ENCODE peak calls at places on chromosomes 5 and 9, in ten cellular contexts. G is GDM1, D is coronary artery, M is KG1, Z is Right ventricle myocardium superior, B is WTC11, U is Caki2, J is foreskin keratinocyte, W is A549, E is cardiac fibroblast. F is an unnamed sample.

GRCh38 chr5:7717691-7718090 is 133.2 kb downstream of the CFAP90 start:
- DNase-seq in E (no peak), W (no peak), B (no peak), D (no peak), M (no peak), Z (no peak), J (no peak), G (no peak), U (no peak), F (no peak)

GRCh38 chr9:61673664-61674381 is 484.0 kb downstream of the SPATA31A7 start:
- DNase-seq in U (no peak), J (no peak), W (no peak), E (no peak), B (no peak), D (peak; percentile 62), G (no peak), Z (no peak), M (no peak), F (no peak)

GRCh38 chr9:119526703-119527102 is 157.5 kb upstream of the BRINP1 start:
- DNase-seq in U (no peak), Z (no peak), J (no peak), W (no peak), B (no peak), D (no peak), E (no peak), M (no peak), G (no peak), F (no peak)

GRCh38 chr5:33850100-33850594 is 41.6 kb downstream of the ADAMTS12 start:
- DNase-seq in B (no peak), D (no peak), U (peak; percentile 75), M (no peak), G (no peak), Z (no peak), J (peak; percentile 78), W (peak; percentile 54), E (peak; percentile 89), F (peak; percentile 87)

GRCh38 chr5:96714951-96715451 is 52.8 kb downstream of the CAST start:
- DNase-seq in Z (no peak), E (peak; percentile 91), G (no peak), J (peak; percentile 61), U (peak; percentile 69), D (no peak), M (no peak), B (no peak), W (peak; percentile 85), F (peak; percentile 73)

GRCh38 chr5:125874717-125875116 is 548.5 kb upstream of the GRAMD2B start:
- DNase-seq in B (peak; percentile 24), M (no peak), G (no peak), D (no peak), J (no peak), Z (no peak), W (no peak), E (no peak), U (no peak), F (no peak)

GRCh38 chr9:34654317-34655083 is 2.5 kb downstream of the IL11RA start:
- DNase-seq in Z (peak; percentile 87), W (no peak), M (no peak), D (peak; percentile 86), J (no peak), U (no peak), B (no peak), E (no peak), G (no peak), F (no peak)

GRCh38 chr5:33010851-33011250 is 299.7 kb downstream of the NPR3 start:
- DNase-seq in Z (no peak), G (no peak), D (no peak), W (no peak), J (no peak), U (no peak), E (peak; percentile 60), B (no peak), M (no peak), F (no peak)

GRCh38 chr9:6910032-6910431 is 152.3 kb downstream of the KDM4C start:
- DNase-seq in U (no peak), M (no peak), J (no peak), G (no peak), Z (no peak), E (peak; percentile 56), W (peak; percentile 15), B (no peak), D (no peak), F (no peak)

GRCh38 chr9:133914483-133915342 is 77.4 kb downstream of the VAV2 start:
- DNase-seq in U (no peak), M (no peak), Z (no peak), J (no peak), G (no peak), E (no peak), W (no peak), D (no peak), B (no peak), F (no peak)

GRCh38 chr5:16776611-16777251 is 159.4 kb downstream of the MYO10 start:
- DNase-seq in E (peak; percentile 34), M (no peak), B (peak; percentile 65), D (no peak), J (no peak), Z (no peak), G (no peak), U (no peak), W (peak; percentile 54), F (no peak)

GRCh38 chr5:170293273-170293672 is 4.3 kb downstream of the LCP2 start:
- DNase-seq in U (no peak), M (peak; percentile 65), Z (peak; percentile 74), E (no peak), G (peak; percentile 94), W (no peak), D (no peak), B (no peak), J (no peak), F (no peak)

GRCh38 chr9:93577045-93577939 is 908 bp downstream of the PHF2 start:
- DNase-seq in Z (peak; percentile 70), W (no peak), E (no peak), U (peak; percentile 19), B (no peak), M (no peak), J (peak; percentile 22), G (no peak), D (peak; percentile 75), F (no peak)

GRCh38 chr9:109117856-109118801 is 1.6 kb downstream of the TMEM245 start:
- DNase-seq in E (peak; percentile 93), Z (peak; percentile 50), W (peak; percentile 72), D (no peak), G (no peak), J (peak; percentile 89), M (no peak), U (peak; percentile 77), B (no peak), F (peak; percentile 42)

GRCh38 chr5:179313849-179314521 is 31.3 kb downstream of the ADAMTS2 start:
- DNase-seq in D (peak; percentile 92), J (no peak), W (no peak), G (no peak), U (no peak), B (peak; percentile 8), M (no peak), E (peak; percentile 92), Z (peak; percentile 93), F (no peak)

GRCh38 chr9:130421802-130422276 is 22.9 kb upstream of the ASS1 start:
- DNase-seq in Z (no peak), M (no peak), G (no peak), B (peak; percentile 47), E (peak; percentile 42), W (no peak), U (no peak), J (peak; percentile 23), D (no peak), F (no peak)

GRCh38 chr5:58773744-58774441 is 191.0 kb downstream of the RAB3C start:
- DNase-seq in W (no peak), M (no peak), Z (peak; percentile 54), B (no peak), G (no peak), U (no peak), E (no peak), J (no peak), D (no peak), F (no peak)

GRCh38 chr9:36141288-36141687 is 4.8 kb downstream of the GLIPR2 start:
- DNase-seq in G (no peak), E (peak; percentile 47), M (no peak), U (no peak), Z (peak; percentile 59), J (peak; percentile 49), W (peak; percentile 30), B (peak; percentile 46), D (no peak), F (peak; percentile 51)

GRCh38 chr5:35852084-35852734 is 4.5 kb upstream of the IL7R start:
- DNase-seq in Z (peak; percentile 37), M (no peak), U (no peak), D (no peak), J (no peak), B (peak; percentile 12), G (no peak), E (no peak), W (peak; percentile 21), F (peak; percentile 86)

GRCh38 chr9:92950359-92950955 is 3.1 kb downstream of the FGD3 start:
- DNase-seq in U (no peak), Z (no peak), D (peak; percentile 9), M (no peak), E (no peak), B (no peak), W (no peak), J (peak; percentile 60), G (no peak), F (no peak)

GRCh38 chr9:92723299-92723625 is 41.4 kb downstream of the BICD2 start:
- DNase-seq in M (no peak), B (no peak), D (no peak), J (peak; percentile 99), Z (no peak), G (no peak), W (no peak), U (no peak), E (no peak), F (peak; percentile 60)

GRCh38 chr5:71938886-71939285 is 168.4 kb upstream of the MAP1B start:
- DNase-seq in Z (peak; percentile 39), D (no peak), U (peak; percentile 97), E (no peak), B (peak; percentile 28), G (no peak), W (peak; percentile 87), J (peak; percentile 67), M (no peak), F (peak; percentile 13)

GRCh38 chr5:113047234-113047633 is 70.6 kb downstream of the DCP2 start:
- DNase-seq in Z (no peak), U (peak; percentile 68), D (no peak), E (peak; percentile 61), B (no peak), M (no peak), G (no peak), W (peak; percentile 50), J (peak; percentile 83), F (no peak)

GRCh38 chr9:137368431-137369110 is 54.4 kb downstream of the EXD3 start:
- DNase-seq in E (no peak), D (peak; percentile 43), W (no peak), J (no peak), G (no peak), B (peak; percentile 10), M (no peak), U (no peak), Z (peak; percentile 69), F (no peak)

GRCh38 chr5:66642538-66642937 is 46.3 kb downstream of the MAST4 start:
- DNase-seq in E (no peak), G (no peak), U (no peak), D (no peak), B (no peak), J (no peak), Z (no peak), W (no peak), M (no peak), F (no peak)

GRCh38 chr5:98214240-98215051 is 559.0 kb upstream of the RGMB start:
- DNase-seq in E (peak; percentile 44), Z (peak; percentile 40), D (no peak), B (no peak), J (peak; percentile 57), W (no peak), M (no peak), U (no peak), G (no peak), F (peak; percentile 46)

GRCh38 chr9:91750343-91750742 is 199.7 kb downstream of the ROR2 start:
- DNase-seq in B (no peak), W (no peak), Z (no peak), J (no peak), D (no peak), U (no peak), E (no peak), G (no peak), M (no peak), F (no peak)

GRCh38 chr9:78539904-78540303 is 243.0 kb downstream of the PSAT1 start:
- DNase-seq in B (no peak), J (peak; percentile 3), D (no peak), G (no peak), Z (no peak), M (no peak), U (no peak), E (peak; percentile 53), W (peak; percentile 74), F (peak; percentile 49)